ENCODE peak calls at places on chromosomes 3 and 15, in four cellular contexts. Z is IMR-90, E is K562, K is HepG2. C is an unnamed sample.

GRCh38 chr3:195546130-195546560 is 3.0 kb upstream of the PPP1R2 start:
- DNase-seq in Z (peak), E (no peak), K (peak), C (peak)

GRCh38 chr3:5016218-5017161 is 37.3 kb downstream of the BHLHE40 start:
- DNase-seq in Z (peak), E (peak), K (peak), C (peak)

GRCh38 chr15:64703632-64703959 is 71.8 kb downstream of the RBPMS2 start:
- DNase-seq in Z (no peak), E (no peak), K (no peak), C (no peak)

GRCh38 chr15:84572231-84572630 is 28.6 kb upstream of the ZSCAN2 start:
- DNase-seq in Z (no peak), E (no peak), K (no peak), C (no peak)

GRCh38 chr15:74431645-74432044 is 2.1 kb downstream of the SEMA7A start:
- DNase-seq in Z (no peak), E (no peak), K (no peak), C (no peak)

GRCh38 chr3:42277676-42278075 is 11.7 kb upstream of the CCK start:
- DNase-seq in Z (no peak), E (no peak), K (no peak), C (no peak)

GRCh38 chr3:149555941-149556340 is 81.4 kb downstream of the TM4SF4 start:
- DNase-seq in Z (no peak), E (no peak), K (no peak), C (no peak)

GRCh38 chr3:193465992-193466618 is 87.6 kb upstream of the ATP13A5 start:
- DNase-seq in Z (no peak), E (no peak), K (no peak), C (no peak)

GRCh38 chr15:64460737-64461576 is 579 bp downstream of the ZNF609 start:
- DNase-seq in Z (peak), E (peak), K (peak), C (peak)

GRCh38 chr15:62190257-62190656 is 25.2 kb upstream of the C2CD4B start:
- DNase-seq in Z (no peak), E (no peak), K (no peak), C (no peak)

GRCh38 chr15:48447657-48448056 is 116.4 kb downstream of the DUT start:
- DNase-seq in Z (peak), E (no peak), K (no peak), C (no peak)

GRCh38 chr15:62895905-62896316 is 146.6 kb upstream of the TPM1 start:
- DNase-seq in Z (peak), E (no peak), K (peak), C (peak)

GRCh38 chr3:150299221-150299620 is 108.9 kb upstream of the TSC22D2 start:
- DNase-seq in Z (no peak), E (no peak), K (no peak), C (no peak)

GRCh38 chr15:81410318-81410753 is 36.3 kb upstream of the TMC3 start:
- DNase-seq in Z (peak), E (no peak), K (peak), C (peak)

GRCh38 chr3:12986986-12987385 is 86.2 kb downstream of the IQSEC1 start:
- DNase-seq in Z (no peak), E (no peak), K (no peak), C (no peak)

GRCh38 chr3:69354948-69355347 is 30.9 kb downstream of the FRMD4B start:
- DNase-seq in Z (no peak), E (no peak), K (no peak), C (no peak)

GRCh38 chr3:30578479-30578878 is 27.9 kb upstream of the TGFBR2 start:
- DNase-seq in Z (peak), E (no peak), K (peak), C (no peak)

GRCh38 chr3:41075958-41076357 is 123.3 kb upstream of the CTNNB1 start:
- DNase-seq in Z (no peak), E (peak), K (peak), C (no peak)

GRCh38 chr3:167705840-167706239 is 28.9 kb downstream of the PDCD10 start:
- DNase-seq in Z (peak), E (no peak), K (no peak), C (no peak)

GRCh38 chr3:149701206-149701976 is 43.6 kb upstream of the WWTR1 start:
- DNase-seq in Z (no peak), E (no peak), K (no peak), C (no peak)

GRCh38 chr3:98594630-98594961 is 1.2 kb upstream of the CPOX start:
- DNase-seq in Z (no peak), E (no peak), K (no peak), C (no peak)

GRCh38 chr3:136624894-136625815 is 127.0 kb downstream of the STAG1 start:
- DNase-seq in Z (no peak), E (no peak), K (peak), C (peak)

GRCh38 chr3:99568936-99569335 is 69.5 kb upstream of the COL8A1 start:
- DNase-seq in Z (no peak), E (no peak), K (no peak), C (no peak)

GRCh38 chr3:1055870-1056269 is 37.0 kb upstream of the CNTN6 start:
- DNase-seq in Z (no peak), E (no peak), K (no peak), C (no peak)

GRCh38 chr3:53464424-53464823 is 30.0 kb upstream of the CACNA1D start:
- DNase-seq in Z (no peak), E (no peak), K (peak), C (peak)

GRCh38 chr3:136952292-136952691 is 5.5 kb upstream of the IL20RB start:
- DNase-seq in Z (peak), E (no peak), K (no peak), C (no peak)

GRCh38 chr3:46112296-46112695 is 85.0 kb upstream of the XCR1 start:
- DNase-seq in Z (no peak), E (no peak), K (no peak), C (no peak)

GRCh38 chr3:1275495-1275894 is 182.7 kb downstream of the CNTN6 start:
- DNase-seq in Z (no peak), E (no peak), K (no peak), C (peak)

GRCh38 chr3:177478170-177478859 is 281.0 kb upstream of the TBL1XR1 start:
- DNase-seq in Z (peak), E (no peak), K (peak), C (peak)

GRCh38 chr3:61877359-61877770 is 316.0 kb downstream of the PTPRG start:
- DNase-seq in Z (no peak), E (no peak), K (peak), C (peak)

GRCh38 chr3:23170306-23170705 is 32.8 kb upstream of the UBE2E2 start:
- DNase-seq in Z (peak), E (no peak), K (no peak), C (no peak)

GRCh38 chr15:72838311-72838731 is 54.8 kb upstream of the ADPGK start:
- DNase-seq in Z (peak), E (no peak), K (no peak), C (no peak)

GRCh38 chr15:52674831-52675230 is 4.4 kb downstream of the ATOSA start:
- DNase-seq in Z (no peak), E (no peak), K (no peak), C (no peak)

DNA sequence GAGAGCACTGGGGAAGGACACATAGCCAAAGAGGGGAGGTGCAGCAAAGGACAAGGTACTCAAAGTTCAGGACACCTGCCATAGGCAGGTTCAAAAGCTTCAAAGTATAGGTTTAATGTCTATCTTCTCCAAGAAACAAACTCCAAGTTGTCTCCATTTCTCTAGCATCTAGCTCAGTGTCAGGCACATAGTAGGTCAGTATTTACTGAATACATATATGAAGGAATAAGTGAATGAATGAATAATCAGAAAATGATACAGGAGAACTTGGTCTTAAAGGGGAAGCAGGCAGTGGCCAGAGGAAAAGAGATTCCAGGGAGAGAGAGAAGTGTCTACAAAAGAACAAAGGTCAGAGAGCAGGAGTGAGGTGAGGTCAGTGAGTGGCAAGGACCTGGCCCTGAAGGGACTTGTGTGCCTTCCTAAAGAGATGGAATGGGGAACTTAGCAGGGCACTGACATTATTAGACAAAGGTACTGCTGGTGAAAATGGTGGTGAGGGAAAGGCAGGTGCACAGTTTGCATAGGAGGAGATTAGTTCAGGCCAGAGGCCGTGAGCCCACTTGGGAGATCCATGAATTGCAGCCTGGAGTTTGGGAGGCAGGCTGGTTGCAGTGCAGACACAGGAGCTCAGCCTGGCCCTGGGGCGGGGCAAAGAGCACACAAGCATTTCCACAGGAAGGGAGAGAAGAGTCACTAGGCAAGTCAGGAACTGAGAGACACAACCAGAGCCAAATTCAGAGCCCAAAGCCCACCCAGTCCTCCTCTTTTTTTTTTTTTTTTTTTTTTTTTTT is 21.4 kb downstream of the TBC1D2B start:
- DNase-seq in Z (no peak), E (no peak), K (peak), C (no peak)
- TF ChIP-seq SMC3 in Z (no peak), E (no peak), K (no peak), C (no peak)

GRCh38 chr3:57661404-57661803 is 31.5 kb downstream of the DENND6A start:
- DNase-seq in Z (no peak), E (no peak), K (no peak), C (no peak)
- TF ChIP-seq SMC3 in Z (no peak), E (no peak), K (no peak), C (no peak)

DNA sequence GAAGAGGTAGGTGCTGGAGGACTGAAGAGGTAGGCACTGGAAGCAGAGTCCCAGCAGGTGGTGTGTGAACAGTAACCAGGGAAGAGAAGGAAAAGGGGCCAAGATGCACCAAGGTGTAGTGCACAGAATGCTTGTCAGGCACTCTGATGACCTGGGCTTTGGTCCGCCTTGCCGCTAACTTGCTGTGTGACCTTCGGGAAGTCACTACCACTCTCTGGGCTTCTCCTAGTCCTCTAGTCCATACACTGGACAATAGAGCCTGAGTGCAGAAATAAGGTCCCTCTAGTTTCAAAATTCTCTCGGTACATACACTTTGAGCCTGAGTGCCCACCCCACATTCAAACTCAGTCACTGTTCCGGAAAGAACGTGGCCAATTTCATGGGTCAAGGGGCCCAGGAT is 24.1 kb downstream of the ANP32A start:
- DNase-seq in Z (no peak), E (no peak), K (no peak), C (no peak)
- TF ChIP-seq SMC3 in Z (no peak), E (no peak), K (no peak), C (no peak)

DNA sequence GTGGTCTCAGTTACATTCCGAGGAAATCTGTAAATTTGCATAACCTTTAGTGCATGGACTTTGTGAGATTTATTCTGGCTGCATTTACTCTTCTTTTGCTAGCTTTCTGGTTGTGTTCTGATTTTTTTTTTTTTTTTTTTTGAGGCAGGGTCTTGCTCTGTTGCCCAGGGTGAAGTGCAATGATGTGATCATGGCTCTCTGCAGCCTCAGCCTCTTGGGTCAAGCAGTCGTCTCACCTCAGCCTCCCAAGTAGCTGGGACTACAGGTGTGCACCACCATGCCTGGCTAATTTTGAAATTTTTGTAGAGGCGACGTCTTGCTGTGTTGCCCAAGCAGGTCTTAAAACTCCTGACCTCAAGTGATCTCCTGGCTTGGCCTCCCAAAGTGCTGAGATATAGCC is 12.6 kb downstream of the RAB5A start:
- DNase-seq in Z (no peak), E (no peak), K (no peak), C (no peak)
- TF ChIP-seq SMC3 in Z (no peak), E (no peak), K (no peak), C (no peak)

GRCh38 chr3:141860086-141860669 is 16.3 kb upstream of the ATP1B3 start:
- DNase-seq in Z (no peak), E (no peak), K (no peak), C (no peak)
- TF ChIP-seq SMC3 in Z (no peak), E (no peak), K (no peak), C (no peak)

GRCh38 chr3:71685686-71686085 is 39.5 kb downstream of the EIF4E3 start:
- DNase-seq in Z (no peak), E (no peak), K (no peak), C (no peak)

GRCh38 chr3:71684752-71685151 is 40.5 kb downstream of the EIF4E3 start:
- DNase-seq in Z (peak), E (no peak), K (no peak), C (no peak)

GRCh38 chr3:71680588-71680987 is 44.6 kb downstream of the EIF4E3 start:
- DNase-seq in Z (peak), E (no peak), K (no peak), C (no peak)

GRCh38 chr3:71684046-71684730 is 41.0 kb downstream of the EIF4E3 start:
- DNase-seq in Z (no peak), E (no peak), K (no peak), C (no peak)

GRCh38 chr3:71681224-71681668 is 44.0 kb downstream of the EIF4E3 start:
- DNase-seq in Z (peak), E (peak), K (peak), C (peak)
- TF ChIP-seq SMC3 in Z (peak), E (peak), K (peak), C (no peak)

DNA sequence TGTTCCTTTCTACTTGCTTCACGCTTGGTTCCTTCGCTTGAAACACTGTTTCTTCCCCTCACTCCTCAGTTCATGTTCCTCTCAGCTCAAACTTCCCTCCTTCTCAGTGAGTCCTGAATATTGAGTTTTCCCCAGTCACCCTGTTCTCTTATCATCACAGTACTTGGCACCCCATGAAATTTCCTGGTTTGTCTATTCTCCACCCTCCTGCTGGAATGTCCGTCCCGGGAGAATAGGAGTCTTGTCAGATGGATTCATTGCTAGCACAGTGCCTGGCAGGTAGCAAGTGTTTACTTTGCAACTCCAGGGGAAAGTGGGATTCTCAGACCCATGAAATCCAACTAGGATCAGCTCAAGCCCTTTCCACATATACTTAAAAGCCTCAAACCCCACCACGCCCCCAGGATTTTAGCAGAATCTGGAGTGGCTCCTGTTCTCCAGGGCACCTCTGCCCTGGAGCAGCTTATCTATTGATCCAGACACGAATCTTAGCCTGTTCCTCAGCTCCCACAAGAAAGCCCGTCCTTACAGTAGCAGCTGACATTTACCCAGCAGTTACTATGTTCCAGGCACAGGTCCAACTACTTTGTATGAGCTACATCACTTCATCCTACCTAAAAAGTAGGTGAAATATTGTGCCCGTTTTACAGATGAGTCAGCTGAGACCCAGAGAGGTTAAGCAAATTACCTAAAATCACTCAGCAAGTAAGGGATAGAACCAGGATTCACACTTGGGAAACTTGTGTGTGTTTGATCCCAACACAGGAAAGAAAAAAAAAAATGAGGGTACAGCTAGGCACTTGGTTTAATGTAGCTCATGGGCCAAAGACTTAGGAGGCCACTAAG is 36.8 kb upstream of the MAP3K13 start:
- DNase-seq in Z (no peak), E (peak), K (no peak), C (no peak)
- TF ChIP-seq SMC3 in Z (no peak), E (no peak), K (no peak), C (no peak)